ENCODE peak calls at places on chromosomes 6 and 20, in six cellular contexts. Z is NCI-H69, T is neural progenitor cell, L is cardiac septum, Y is cardiac fibroblast, N is NCI-H460. K is an unnamed sample.
A peak's percentile ranks its signal among the peaks of the same experiment; 100 is the strongest.

GRCh38 chr6:134517145-134517658 is 199.3 kb upstream of the SGK1 start:
- DNase-seq in N (peak; percentile 78), Y (peak; percentile 98), T (peak; percentile 50), Z (peak; percentile 23), L (peak; percentile 86), K (peak; percentile 75)

GRCh38 chr6:9657994-9658393 is 756.9 kb downstream of the TFAP2A start:
- DNase-seq in Z (peak; percentile 24), T (no peak), Y (no peak), L (no peak), N (no peak), K (no peak)

GRCh38 chr20:1526896-1527295 is 30.6 kb downstream of the SIRPD start:
- DNase-seq in T (no peak), Y (peak; percentile 35), Z (peak; percentile 11), N (no peak), L (no peak), K (peak; percentile 16)

GRCh38 chr6:152636675-152637421 is at the start of gene SYNE1:
- DNase-seq in N (no peak), L (peak; percentile 86), Z (peak; percentile 41), T (peak; percentile 67), Y (peak; percentile 32), K (no peak)

GRCh38 chr6:4294636-4295035 is 159.3 kb upstream of the ECI2 start:
- DNase-seq in T (no peak), L (peak; percentile 59), Y (no peak), N (no peak), Z (no peak), K (no peak)

GRCh38 chr6:156437084-156437879 is 339.9 kb upstream of the ARID1B start:
- DNase-seq in L (no peak), Y (no peak), Z (peak; percentile 98), N (no peak), T (no peak), K (no peak)

GRCh38 chr6:125393449-125393858 is 91.7 kb upstream of the HDDC2 start:
- DNase-seq in Y (no peak), L (no peak), Z (peak; percentile 12), T (no peak), N (no peak), K (no peak)

GRCh38 chr6:169395080-169395805 is 141.6 kb upstream of the THBS2 start:
- DNase-seq in Z (no peak), L (no peak), N (no peak), Y (no peak), T (no peak), K (no peak)

GRCh38 chr6:109794201-109794926 is 103.3 kb downstream of the FIG4 start:
- DNase-seq in N (peak; percentile 22), Z (no peak), T (no peak), L (no peak), Y (peak; percentile 56), K (peak; percentile 74)

GRCh38 chr6:154998855-154999254 is 3.7 kb downstream of the TIAM2 start:
- DNase-seq in Z (no peak), Y (no peak), L (no peak), N (no peak), T (no peak), K (no peak)

GRCh38 chr20:6767536-6768227 is at the start of gene BMP2:
- DNase-seq in N (peak; percentile 36), T (peak; percentile 87), Y (peak; percentile 77), L (peak; percentile 77), Z (peak; percentile 94), K (peak; percentile 74)

K was measured in endothelial cell of umbilical vein.